ENCODE peak calls at places on chromosomes 6 and 20, in seven cellular contexts. C, W, Y, R, H, P and F are unnamed samples.

GRCh38 chr6:31441368-31442267 is 38.2 kb downstream of the MICA start:
- DNase-seq in C (peak), W (peak), Y (no peak), R (peak), H (peak), P (peak), F (peak)

GRCh38 chr6:20661721-20662120 is 127.5 kb downstream of the CDKAL1 start:
- DNase-seq in C (peak), W (no peak), Y (no peak), R (peak), H (peak), P (peak), F (no peak)

GRCh38 chr6:3356056-3356823 is 97.5 kb downstream of the PSMG4 start:
- DNase-seq in C (peak), W (peak), Y (peak), R (no peak), H (peak), P (peak), F (peak)

GRCh38 chr20:6975326-6975725 is 207.8 kb downstream of the BMP2 start:
- DNase-seq in C (no peak), W (no peak), Y (no peak), R (peak), H (no peak), P (no peak), F (no peak)

GRCh38 chr6:83536034-83536646 is 23.8 kb downstream of the PRSS35 start:
- DNase-seq in C (peak), W (peak), Y (no peak), R (peak), H (peak), P (peak), F (peak)

GRCh38 chr20:56202493-56203077 is 45.9 kb upstream of the MC3R start:
- DNase-seq in C (no peak), W (peak), Y (no peak), R (peak), H (peak), P (no peak), F (no peak)

GRCh38 chr20:44370639-44371218 is 15.2 kb downstream of the HNF4A start:
- DNase-seq in C (no peak), W (no peak), Y (no peak), R (no peak), H (no peak), P (no peak), F (no peak)

GRCh38 chr20:2692886-2693285 is 306 bp downstream of the EBF4 start:
- DNase-seq in C (no peak), W (no peak), Y (no peak), R (no peak), H (peak), P (no peak), F (peak)

GRCh38 chr6:69408886-69409285 is 387.9 kb downstream of the LMBRD1 start:
- DNase-seq in C (peak), W (no peak), Y (no peak), R (no peak), H (no peak), P (no peak), F (no peak)

GRCh38 chr20:58665606-58666005 is 14.5 kb downstream of the STX16 start:
- DNase-seq in C (no peak), W (no peak), Y (no peak), R (no peak), H (no peak), P (no peak), F (no peak)

GRCh38 chr20:41380551-41381262 is 14.1 kb upstream of the EMILIN3 start:
- DNase-seq in C (no peak), W (no peak), Y (no peak), R (no peak), H (no peak), P (no peak), F (no peak)
- TF ChIP-seq CTCF in C (no peak), W (no peak), Y (no peak), R (no peak), H (no peak), P (no peak), F (no peak)

GRCh38 chr20:8342401-8342800 is 210.3 kb downstream of the PLCB1 start:
- DNase-seq in C (no peak), W (no peak), Y (no peak), R (no peak), H (no peak), P (no peak), F (no peak)
- TF ChIP-seq CTCF in C (no peak), W (no peak), Y (no peak), R (no peak), H (no peak), P (no peak), F (no peak)

DNA sequence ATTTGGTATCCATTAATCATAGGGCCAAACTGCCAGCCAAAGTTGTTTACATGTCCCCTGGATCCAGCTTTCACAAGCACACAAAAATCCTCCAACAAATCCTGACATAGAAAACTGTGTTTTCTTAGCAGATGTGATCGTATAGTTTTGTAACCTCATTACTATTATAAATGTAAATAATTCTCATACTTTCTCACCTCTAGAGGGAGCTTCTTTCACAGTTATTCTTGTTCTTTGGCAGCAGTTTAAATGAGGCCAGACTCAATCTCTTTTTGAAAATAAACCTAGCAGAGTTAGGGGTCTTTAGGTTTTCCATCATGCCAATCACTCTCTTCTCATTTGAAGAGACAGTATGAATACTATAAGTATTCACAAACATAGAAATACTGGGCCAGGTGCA is 17.0 kb upstream of the ZNF318 start:
- DNase-seq in C (peak), W (peak), Y (no peak), R (no peak), H (no peak), P (peak), F (no peak)
- TF ChIP-seq CTCF in C (peak), W (peak), Y (no peak), R (peak), H (no peak), P (no peak), F (no peak)

DNA sequence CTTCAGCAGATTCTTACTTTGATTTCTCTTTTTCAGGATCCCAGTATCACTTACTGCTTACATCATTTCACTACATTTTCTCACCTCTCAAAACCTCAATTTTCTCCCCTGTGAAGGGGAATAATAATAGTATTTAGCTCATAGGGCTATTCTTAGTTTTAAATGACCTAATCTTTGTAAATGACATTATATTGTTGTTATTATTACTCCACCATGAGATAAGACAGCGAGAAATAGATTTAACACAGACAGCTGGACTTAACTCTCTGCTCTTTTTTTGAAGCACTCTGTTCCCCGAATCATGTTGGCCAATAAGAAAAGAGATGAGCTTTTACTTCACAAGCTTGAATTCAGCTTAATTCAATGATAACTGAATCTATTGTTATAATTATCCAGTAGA is 108.5 kb upstream of the QKI start:
- DNase-seq in C (no peak), W (no peak), Y (no peak), R (no peak), H (no peak), P (no peak), F (no peak)
- TF ChIP-seq CTCF in C (no peak), W (no peak), Y (no peak), R (no peak), H (no peak), P (no peak), F (no peak)

DNA sequence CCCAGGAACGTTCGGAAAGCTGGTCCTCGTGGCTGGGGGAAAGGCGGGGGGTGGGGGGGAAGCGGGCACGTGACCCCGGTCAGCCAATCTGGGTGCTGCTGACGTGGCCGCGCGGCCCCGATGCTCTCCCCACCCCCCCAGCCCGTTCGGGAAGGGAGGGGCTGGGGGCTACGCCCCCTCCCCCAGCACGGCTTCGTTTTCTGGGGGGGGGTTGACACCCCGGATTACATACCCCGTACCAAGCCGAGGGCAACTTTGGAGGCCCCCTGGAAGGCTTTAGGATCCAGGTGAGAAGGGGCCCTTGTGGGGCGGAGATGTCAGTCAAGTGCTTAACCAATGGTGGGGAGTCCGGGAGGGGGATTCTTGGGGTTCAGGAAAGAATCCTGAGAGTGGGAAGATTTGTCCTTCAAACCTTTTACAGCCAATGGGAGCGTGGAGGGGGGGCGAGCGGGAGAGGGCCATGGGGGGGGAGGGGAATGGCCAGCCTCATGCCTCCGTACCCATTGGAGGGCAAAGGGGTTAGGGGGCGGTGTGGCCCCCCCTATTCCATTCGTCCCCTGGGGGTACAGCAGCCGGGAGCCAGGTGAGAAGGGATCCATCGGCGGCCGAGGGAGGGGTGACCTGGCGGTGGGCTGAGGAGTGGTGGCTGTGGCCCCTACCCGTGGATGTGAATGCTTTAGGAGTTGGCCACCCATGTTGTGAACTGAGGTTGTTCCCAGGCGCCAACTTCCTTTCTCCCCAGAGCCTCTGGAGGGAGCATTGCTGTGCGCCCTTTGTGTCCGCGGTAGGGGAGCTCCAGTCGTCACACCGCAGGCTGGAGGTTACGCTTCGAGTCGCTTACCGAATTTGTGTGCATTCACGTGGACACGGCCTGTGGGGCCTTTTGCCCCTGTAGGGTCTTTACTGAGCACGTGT is 633 bp downstream of the BRD2 start:
- DNase-seq in C (peak), W (peak), Y (no peak), R (peak), H (peak), P (peak), F (peak)
- TF ChIP-seq CTCF in C (peak), W (peak), Y (no peak), R (peak), H (peak), P (no peak), F (no peak)

GRCh38 chr6:28969129-28969528 is 36.0 kb downstream of the ZNF311 start:
- DNase-seq in C (no peak), W (no peak), Y (no peak), R (no peak), H (no peak), P (no peak), F (no peak)
- TF ChIP-seq CTCF in C (no peak), W (no peak), Y (no peak), R (no peak), H (no peak), P (no peak), F (no peak)